ENCODE peak calls at places on chromosomes 12 and 14, in four cellular contexts. H is HCT116, O is WTC11, W is GM12878. S is an unnamed sample.

GRCh38 chr12:89417246-89417977 is 65.1 kb upstream of the DUSP6 start:
- DNase-seq in H (no peak), O (no peak), W (no peak), S (no peak)

GRCh38 chr12:41188058-41188840 is at the start of gene PDZRN4:
- DNase-seq in W (no peak), O (peak; percentile 62), H (no peak), S (no peak)

GRCh38 chr14:60848066-60848465 is 113.5 kb downstream of the MNAT1 start:
- DNase-seq in H (no peak), W (no peak), O (no peak), S (no peak)

GRCh38 chr12:21566223-21566906 is 38.3 kb downstream of the GYS2 start:
- DNase-seq in H (no peak), O (no peak), W (no peak), S (no peak)

GRCh38 chr14:49692895-49693737 is at the start of gene KLHDC1:
- DNase-seq in O (peak; percentile 66), W (no peak), H (no peak), S (peak; percentile 64)

GRCh38 chr12:76764856-76765255 is 941 bp downstream of the ZDHHC17 start:
- DNase-seq in W (no peak), O (no peak), H (no peak), S (no peak)

GRCh38 chr14:56208520-56208919 is 90.3 kb downstream of the PELI2 start:
- DNase-seq in H (no peak), W (no peak), O (no peak), S (no peak)

GRCh38 chr12:111715242-111715641 is 29.4 kb downstream of the ACAD10 start:
- DNase-seq in W (no peak), O (no peak), H (no peak), S (no peak)

GRCh38 chr12:100528044-100528443 is 45.4 kb upstream of the GAS2L3 start:
- DNase-seq in O (no peak), H (no peak), W (no peak), S (no peak)

GRCh38 chr12:80183939-80184338 is 84.6 kb downstream of the OTOGL start:
- DNase-seq in O (no peak), W (no peak), H (no peak), S (no peak)

GRCh38 chr14:49050836-49051235 is 535.3 kb downstream of the RPS29 start:
- DNase-seq in O (no peak), W (no peak), H (no peak), S (no peak)

GRCh38 chr12:18754118-18754707 is 16.3 kb downstream of the CAPZA3 start:
- DNase-seq in H (no peak), O (no peak), W (no peak), S (no peak)

GRCh38 chr12:50090391-50090790 is 5.2 kb downstream of the SMARCD1 start:
- DNase-seq in H (no peak), W (no peak), O (no peak), S (no peak)

GRCh38 chr14:75978249-75978731 is 3.5 kb downstream of the TGFB3 start:
- DNase-seq in O (no peak), W (no peak), H (no peak), S (no peak)

GRCh38 chr14:52073251-52073650 is 4.4 kb upstream of the NID2 start:
- DNase-seq in W (no peak), O (no peak), H (no peak), S (no peak)

GRCh38 chr14:70642313-70643235 is 858 bp downstream of the TTC9 start:
- DNase-seq in O (peak; percentile 29), H (no peak), W (no peak), S (no peak)

GRCh38 chr12:1203735-1204019 is 212.7 kb downstream of the ERC1 start:
- DNase-seq in H (no peak), O (no peak), W (no peak), S (no peak)

GRCh38 chr14:40336846-40337245 is 904.6 kb upstream of the FBXO33 start:
- DNase-seq in O (no peak), W (no peak), H (no peak), S (no peak)

GRCh38 chr14:81315344-81315743 is 84.8 kb downstream of the STON2 start:
- DNase-seq in W (no peak), H (no peak), O (peak; percentile 42), S (no peak)

GRCh38 chr14:33671556-33671955 is 279.3 kb downstream of the EGLN3 start:
- DNase-seq in H (no peak), O (no peak), W (no peak), S (no peak)

GRCh38 chr14:24058260-24058950 is 6.6 kb downstream of the CARMIL3 start:
- DNase-seq in W (no peak), O (peak; percentile 88), H (no peak), S (peak; percentile 85)

GRCh38 chr14:68979722-68980552 is 835 bp upstream of the ACTN1 start:
- DNase-seq in W (no peak), O (peak; percentile 59), H (no peak), S (peak; percentile 43)

GRCh38 chr12:77946541-77947021 is 115.9 kb downstream of the NAV3 start:
- DNase-seq in W (no peak), O (no peak), H (no peak), S (no peak)

GRCh38 chr12:106030210-106031175 is 108.3 kb downstream of the NUAK1 start:
- DNase-seq in O (no peak), H (no peak), W (no peak), S (no peak)

GRCh38 chr14:60328588-60328987 is 79.6 kb downstream of the PPM1A start:
- DNase-seq in H (no peak), W (no peak), O (peak; percentile 49), S (no peak)

GRCh38 chr12:110677206-110677911 is 11.6 kb downstream of the HVCN1 start:
- DNase-seq in H (no peak), W (peak; percentile 97), O (no peak), S (no peak)

GRCh38 chr14:103133213-103134140 is 10.2 kb downstream of the TNFAIP2 start:
- DNase-seq in O (no peak), W (no peak), H (no peak), S (no peak)

GRCh38 chr14:96094656-96095055 is 55.5 kb downstream of the C14orf132 start:
- DNase-seq in W (no peak), O (no peak), H (no peak), S (no peak)

GRCh38 chr12:62006076-62006732 is 254.0 kb upstream of the USP15 start:
- DNase-seq in H (peak; percentile 45), O (peak; percentile 23), W (no peak), S (peak; percentile 32)

GRCh38 chr14:91315844-91316267 is 71.4 kb upstream of the GPR68 start:
- DNase-seq in W (peak; percentile 88), H (no peak), O (no peak), S (no peak)

GRCh38 chr12:112781767-112782166 is 9.8 kb upstream of the RPH3A start:
- DNase-seq in H (no peak), O (no peak), W (no peak), S (no peak)

GRCh38 chr12:93571854-93572711 is at the start of gene SOCS2:
- DNase-seq in H (no peak), W (no peak), O (peak; percentile 66), S (peak; percentile 51)

GRCh38 chr12:109741970-109742372 is 28.3 kb downstream of the FAM222A start:
- DNase-seq in H (no peak), W (no peak), O (peak; percentile 7), S (no peak)

GRCh38 chr12:34397591-34398365 is 375.5 kb downstream of the ALG10 start:
- DNase-seq in W (no peak), O (no peak), H (no peak), S (no peak)

GRCh38 chr14:61609143-61609851 is 86.0 kb upstream of the HIF1A start:
- DNase-seq in H (no peak), W (no peak), O (peak; percentile 63), S (no peak)

GRCh38 chr12:46071335-46071734 is 81.0 kb upstream of the SCAF11 start:
- DNase-seq in H (no peak), O (no peak), W (no peak), S (no peak)
- TF ChIP-seq SP1 in H (no peak), O (no peak), W (no peak), S (no peak)

DNA sequence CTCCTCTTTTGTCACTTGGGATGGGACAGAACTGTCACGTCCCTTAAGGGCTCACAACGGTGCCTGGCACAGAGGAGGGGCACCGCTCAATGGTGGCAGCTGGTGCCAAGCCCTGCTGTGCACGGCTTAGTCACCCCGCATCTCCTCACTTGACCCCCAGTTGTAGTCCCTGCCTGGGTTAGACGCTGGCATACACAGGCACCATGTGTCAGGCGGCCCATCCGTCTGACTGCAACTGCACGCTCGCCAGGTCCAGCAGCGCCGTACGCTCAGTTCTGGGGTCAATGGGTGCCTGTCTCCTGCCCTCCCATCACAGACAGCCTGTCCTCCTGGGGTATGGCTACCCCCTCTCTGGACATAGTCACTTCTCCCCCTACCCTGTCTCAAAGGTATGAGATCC is 1.6 kb upstream of the PACS2 start:
- DNase-seq in O (no peak), W (no peak), H (no peak), S (no peak)
- TF ChIP-seq SP1 in O (no peak), W (no peak), H (no peak), S (no peak)

GRCh38 chr12:27899151-27899661 is 73.3 kb downstream of the PTHLH start:
- DNase-seq in O (no peak), H (no peak), W (no peak), S (no peak)
- TF ChIP-seq SP1 in O (no peak), H (no peak), W (no peak), S (no peak)

DNA sequence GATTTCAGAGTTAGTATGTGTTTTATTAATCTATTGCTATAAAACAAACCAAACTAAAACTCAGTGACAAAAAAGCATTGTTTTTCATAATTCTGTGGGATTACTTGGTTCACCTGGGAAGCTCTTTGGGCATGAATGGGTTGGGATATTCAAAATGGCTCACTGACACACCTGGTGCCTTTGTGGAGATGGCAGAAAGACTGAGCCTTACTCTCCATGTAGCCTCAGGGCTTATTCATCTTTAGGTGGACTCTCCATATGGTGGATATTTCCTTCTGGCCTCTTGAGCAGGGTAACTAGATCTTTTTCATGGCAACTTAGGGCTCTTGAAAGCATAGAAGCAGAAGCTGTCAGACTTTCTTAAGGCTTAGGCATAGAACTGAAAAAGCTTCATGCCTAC is 1102.8 kb upstream of the SEL1L start:
- DNase-seq in H (no peak), O (no peak), W (no peak), S (no peak)
- TF ChIP-seq SP1 in H (no peak), O (no peak), W (no peak), S (no peak)

GRCh38 chr12:12620730-12621315 is 9.1 kb downstream of the CREBL2 start:
- DNase-seq in O (no peak), H (no peak), W (no peak), S (no peak)
- TF ChIP-seq SP1 in O (no peak), H (no peak), W (no peak), S (no peak)

S was measured in HEK293T.